ENCODE peak calls at places on chromosomes 2 and 18, in nine cellular contexts. X, I, K, Q, T, V, J, C and L are unnamed samples.

GRCh38 chr18:22340340-22340739 is 77.4 kb downstream of the CTAGE1 start:
- DNase-seq in I (no peak), J (no peak), T (no peak), K (no peak), V (no peak), Q (no peak), X (no peak), C (no peak), L (no peak)

GRCh38 chr2:99789851-99790250 is 300.0 kb upstream of the REV1 start:
- DNase-seq in C (no peak), X (no peak), J (no peak), V (no peak), I (no peak), T (no peak), Q (peak), K (no peak), L (no peak)

GRCh38 chr18:37964885-37965571 is 399.4 kb upstream of the CELF4 start:
- DNase-seq in V (no peak), K (no peak), C (no peak), I (no peak), J (no peak), X (no peak), Q (no peak), T (no peak), L (no peak)

GRCh38 chr2:32712870-32713269 is 85.0 kb downstream of the TTC27 start:
- DNase-seq in I (no peak), Q (peak), V (no peak), T (no peak), C (no peak), X (no peak), K (no peak), J (no peak), L (no peak)

GRCh38 chr2:100237770-100238169 is 84.5 kb downstream of the LONRF2 start:
- DNase-seq in I (no peak), C (no peak), X (no peak), V (no peak), K (no peak), J (no peak), Q (no peak), T (peak), L (peak)

GRCh38 chr18:8705941-8706544 is 687 bp downstream of the MTCL1 start:
- DNase-seq in J (no peak), X (no peak), Q (no peak), C (no peak), T (peak), I (no peak), K (no peak), V (no peak), L (peak)

GRCh38 chr2:214401580-214401979 is 9.3 kb upstream of the VWC2L start:
- DNase-seq in I (no peak), X (no peak), Q (no peak), C (no peak), J (no peak), T (peak), V (no peak), K (no peak), L (no peak)

GRCh38 chr2:18378020-18378653 is 182.3 kb downstream of the RDH14 start:
- DNase-seq in C (no peak), I (no peak), T (peak), J (peak), K (peak), Q (peak), X (peak), V (no peak), L (peak)

GRCh38 chr2:197863744-197864143 is 59.4 kb downstream of the PLCL1 start:
- DNase-seq in T (no peak), C (no peak), J (no peak), V (no peak), I (no peak), Q (no peak), K (no peak), X (no peak), L (no peak)

GRCh38 chr2:162106146-162106551 is 32.1 kb upstream of the DPP4 start:
- DNase-seq in K (no peak), V (no peak), T (no peak), X (no peak), C (no peak), Q (peak), I (no peak), J (no peak), L (no peak)